ENCODE peak calls at places on chromosome 11, in seven cellular contexts. Z is stimulated activated effector memory CD8-positive, alpha-beta T cell treated with anti-CD3 and anti-CD28 coated beads, Interleukin-12 subunit alpha, Interleukin-12 subunit beta, amount 100 ng/mL, for 72 hours; N is brain microvascular endothelial cell; F is ovary; B is WTC11; E is GM13977; Y is HT1080. W is an unnamed sample.

GRCh38 chr11:68412593-68413475 is 47.7 kb upstream of the PPP6R3 start:
- DNase-seq in Z (peak), N (no peak), F (no peak), B (no peak), E (peak), Y (no peak), W (no peak)

GRCh38 chr11:124069429-124070401 is 28.6 kb upstream of the OR10G7 start:
- DNase-seq in Z (no peak), N (peak), F (no peak), B (peak), E (no peak), Y (peak), W (peak)

GRCh38 chr11:15793032-15793996 is 563.0 kb downstream of the SOX6 start:
- DNase-seq in Z (no peak), N (peak), F (no peak), B (no peak), E (no peak), Y (peak), W (no peak)

GRCh38 chr11:46633291-46634217 is 16.2 kb downstream of the ATG13 start:
- DNase-seq in Z (no peak), N (no peak), F (no peak), B (no peak), E (no peak), Y (no peak), W (no peak)

GRCh38 chr11:130899106-130899505 is 17.2 kb downstream of the SNX19 start:
- DNase-seq in Z (no peak), N (no peak), F (no peak), B (no peak), E (no peak), Y (no peak), W (no peak)

GRCh38 chr11:114110123-114110522 is 50.6 kb downstream of the ZBTB16 start:
- DNase-seq in Z (no peak), N (no peak), F (no peak), B (no peak), E (no peak), Y (no peak), W (no peak)

GRCh38 chr11:107044503-107044902 is 26.2 kb upstream of the GUCY1A2 start:
- DNase-seq in Z (no peak), N (peak), F (no peak), B (no peak), E (no peak), Y (peak), W (no peak)

GRCh38 chr11:14861680-14862079 is 30.4 kb downstream of the CYP2R1 start:
- DNase-seq in Z (no peak), N (no peak), F (no peak), B (no peak), E (no peak), Y (no peak), W (no peak)

GRCh38 chr11:73597340-73597955 is 464 bp downstream of the FAM168A start:
- DNase-seq in Z (no peak), N (no peak), F (no peak), B (no peak), E (no peak), Y (no peak), W (no peak)

GRCh38 chr11:64859542-64860414 is 15.3 kb upstream of the CDC42BPG start:
- DNase-seq in Z (no peak), N (no peak), F (no peak), B (no peak), E (peak), Y (no peak), W (peak)

GRCh38 chr11:27938011-27938410 is 169.9 kb downstream of the KIF18A start:
- DNase-seq in Z (no peak), N (peak), F (no peak), B (no peak), E (no peak), Y (no peak), W (no peak)

GRCh38 chr11:122685041-122685440 is 29.5 kb downstream of the UBASH3B start:
- DNase-seq in Z (no peak), N (no peak), F (no peak), B (no peak), E (no peak), Y (no peak), W (no peak)

GRCh38 chr11:95451682-95452081 is 220.7 kb upstream of the SESN3 start:
- DNase-seq in Z (no peak), N (peak), F (no peak), B (no peak), E (no peak), Y (peak), W (no peak)

GRCh38 chr11:2480874-2481220 is 36.0 kb downstream of the KCNQ1 start:
- DNase-seq in Z (no peak), N (no peak), F (no peak), B (no peak), E (no peak), Y (no peak), W (no peak)

GRCh38 chr11:65437436-65438227 is 15.0 kb downstream of the NEAT1 start:
- DNase-seq in Z (no peak), N (no peak), F (no peak), B (no peak), E (no peak), Y (no peak), W (no peak)

GRCh38 chr11:125701858-125702621 is 21.4 kb upstream of the ACRV1 start:
- DNase-seq in Z (no peak), N (no peak), F (no peak), B (peak), E (no peak), Y (no peak), W (no peak)

GRCh38 chr11:70550456-70551195 is 152.3 kb downstream of the CTTN start:
- DNase-seq in Z (no peak), N (no peak), F (no peak), B (no peak), E (no peak), Y (no peak), W (no peak)

GRCh38 chr11:77473001-77473800 is 693 bp downstream of the PAK1 start:
- DNase-seq in Z (peak), N (no peak), F (peak), B (peak), E (peak), Y (no peak), W (peak)

GRCh38 chr11:130308925-130309324 is 5.8 kb downstream of the ZBTB44 start:
- DNase-seq in Z (no peak), N (peak), F (no peak), B (no peak), E (no peak), Y (no peak), W (no peak)

GRCh38 chr11:68941324-68942089 is 37.8 kb downstream of the IGHMBP2 start:
- DNase-seq in Z (no peak), N (no peak), F (no peak), B (no peak), E (no peak), Y (no peak), W (peak)

GRCh38 chr11:120612363-120613263 is 101.1 kb downstream of the GRIK4 start:
- DNase-seq in Z (no peak), N (peak), F (peak), B (no peak), E (peak), Y (peak), W (no peak)

GRCh38 chr11:119863811-119864601 is 135.0 kb upstream of the NECTIN1 start:
- DNase-seq in Z (no peak), N (no peak), F (no peak), B (peak), E (no peak), Y (no peak), W (no peak)

GRCh38 chr11:59658036-59658435 is 10.8 kb downstream of the PATL1 start:
- DNase-seq in Z (no peak), N (no peak), F (no peak), B (no peak), E (no peak), Y (no peak), W (no peak)

GRCh38 chr11:68843052-68843561 is 1.4 kb upstream of the CPT1A start:
- DNase-seq in Z (peak), N (no peak), F (no peak), B (no peak), E (peak), Y (no peak), W (no peak)

GRCh38 chr11:77879218-77879617 is 58.3 kb downstream of the AAMDC start:
- DNase-seq in Z (no peak), N (no peak), F (peak), B (no peak), E (no peak), Y (no peak), W (peak)

GRCh38 chr11:32087602-32088001 is 3.3 kb upstream of the RCN1 start:
- DNase-seq in Z (no peak), N (peak), F (no peak), B (no peak), E (no peak), Y (peak), W (no peak)

GRCh38 chr11:66467756-66468155 is 1.1 kb downstream of the PELI3 start:
- DNase-seq in Z (no peak), N (no peak), F (no peak), B (no peak), E (no peak), Y (no peak), W (peak)

GRCh38 chr11:67099841-67100324 is 19.2 kb upstream of the KDM2A start:
- DNase-seq in Z (no peak), N (no peak), F (no peak), B (no peak), E (peak), Y (no peak), W (no peak)

GRCh38 chr11:78131956-78132355 is 7.5 kb downstream of the ALG8 start:
- DNase-seq in Z (no peak), N (peak), F (no peak), B (no peak), E (no peak), Y (no peak), W (no peak)

GRCh38 chr11:128711136-128711535 is 17.3 kb downstream of the FLI1 start:
- DNase-seq in Z (no peak), N (peak), F (no peak), B (no peak), E (no peak), Y (peak), W (no peak)